ENCODE peak calls at places on chromosome 20, in four cellular contexts. K is Panc1, P is HepG2, N is K562. H is an unnamed sample.

GRCh38 chr20:33387177-33387576 is 14.1 kb downstream of the CDK5RAP1 start:
- DNase-seq in P (no peak), N (no peak), K (no peak), H (no peak)

GRCh38 chr20:47487175-47487917 is 14.3 kb upstream of the NCOA3 start:
- DNase-seq in K (no peak), P (no peak), N (peak; percentile 33), H (no peak)

GRCh38 chr20:24610341-24611115 is 141.1 kb downstream of the SYNDIG1 start:
- DNase-seq in P (no peak), K (no peak), N (no peak), H (no peak)

GRCh38 chr20:17843246-17844132 is 125.1 kb downstream of the SNX5 start:
- DNase-seq in K (peak; percentile 69), N (no peak), P (no peak), H (peak; percentile 88)

GRCh38 chr20:52291109-52291508 is 99.5 kb upstream of the ZFP64 start:
- DNase-seq in P (no peak), K (no peak), N (no peak), H (no peak)

GRCh38 chr20:14093652-14094051 is 98.3 kb downstream of the MACROD2 start:
- DNase-seq in P (no peak), N (no peak), K (no peak), H (no peak)

GRCh38 chr20:44734938-44735337 is 10.7 kb upstream of the KCNK15 start:
- DNase-seq in P (no peak), K (no peak), N (peak; percentile 33), H (no peak)

GRCh38 chr20:33696448-33696847 is 10.3 kb upstream of the E2F1 start:
- DNase-seq in K (no peak), P (no peak), N (no peak), H (no peak)

GRCh38 chr20:4973330-4974097 is 27.8 kb downstream of the SLC23A2 start:
- DNase-seq in P (peak; percentile 99), N (no peak), K (peak; percentile 74), H (no peak)

GRCh38 chr20:38559764-38560163 is 21.2 kb upstream of the ADIG start:
- DNase-seq in N (no peak), P (no peak), K (no peak), H (no peak)

GRCh38 chr20:47181056-47181862 is 175.2 kb downstream of the ZMYND8 start:
- DNase-seq in P (peak; percentile 92), N (peak; percentile 61), K (no peak), H (peak; percentile 54)

GRCh38 chr20:34921436-34921835 is 34.2 kb downstream of the GSS start:
- DNase-seq in K (no peak), N (no peak), P (no peak), H (no peak)

GRCh38 chr20:51220293-51220706 is 197.4 kb upstream of the KCNG1 start:
- DNase-seq in P (peak; percentile 23), N (peak; percentile 77), K (no peak), H (no peak)

GRCh38 chr20:56414842-56415765 is 3.0 kb downstream of the CASS4 start:
- DNase-seq in N (peak; percentile 54), P (no peak), K (no peak), H (no peak)

GRCh38 chr20:17895641-17896246 is 72.8 kb downstream of the SNX5 start:
- DNase-seq in K (no peak), P (no peak), N (peak; percentile 18), H (no peak)

GRCh38 chr20:51900443-51900842 is 98.1 kb upstream of the SALL4 start:
- DNase-seq in P (no peak), N (no peak), K (no peak), H (no peak)

GRCh38 chr20:51600950-51601349 is 58.4 kb upstream of the NFATC2 start:
- DNase-seq in P (no peak), K (no peak), N (no peak), H (no peak)

GRCh38 chr20:51510961-51511360 is 31.6 kb downstream of the NFATC2 start:
- DNase-seq in P (no peak), N (no peak), K (no peak), H (no peak)

GRCh38 chr20:61516398-61517208 is 264.5 kb downstream of the CDH4 start:
- DNase-seq in N (no peak), K (no peak), P (no peak), H (no peak)

GRCh38 chr20:11103866-11104265 is 430.1 kb upstream of the JAG1 start:
- DNase-seq in K (no peak), P (no peak), N (no peak), H (no peak)

DNA sequence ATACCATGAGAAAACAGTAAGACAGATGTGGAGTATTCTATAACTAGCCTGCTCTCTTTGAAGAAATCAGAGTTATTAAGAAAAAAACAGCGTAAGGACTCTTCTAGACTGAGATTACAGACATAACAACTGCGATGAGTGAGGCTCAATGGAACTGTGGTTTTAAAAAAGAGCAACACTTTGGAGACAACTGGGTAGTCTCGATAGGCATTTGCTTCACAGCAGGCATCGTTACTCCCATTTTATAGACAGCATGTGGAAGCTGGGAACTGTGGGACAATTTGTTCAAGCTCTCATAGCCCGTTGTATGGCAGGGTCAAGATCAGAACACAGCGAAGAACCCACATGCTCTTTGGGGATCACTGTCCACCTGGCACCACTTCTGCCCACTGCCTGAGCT is 4.6 kb downstream of the FKBP1A start:
- DNase-seq in N (no peak), P (no peak), K (no peak), H (no peak)
- TF ChIP-seq TCF7L2 in N (no peak), P (no peak), K (no peak), H (no peak)

GRCh38 chr20:1809121-1809520 is 86.1 kb upstream of the SIRPA start:
- DNase-seq in N (no peak), P (peak; percentile 32), K (no peak), H (no peak)
- TF ChIP-seq TCF7L2 in N (no peak), P (no peak), K (no peak), H (no peak)

GRCh38 chr20:37102571-37102970 is 6.8 kb upstream of the RBL1 start:
- DNase-seq in P (no peak), N (no peak), K (no peak), H (no peak)
- TF ChIP-seq TCF7L2 in P (no peak), N (no peak), K (no peak), H (no peak)

GRCh38 chr20:1166963-1167720 is 17.6 kb downstream of the TMEM74B start:
- DNase-seq in K (no peak), N (no peak), P (no peak), H (no peak)
- TF ChIP-seq TCF7L2 in K (no peak), N (no peak), P (no peak), H (no peak)

DNA sequence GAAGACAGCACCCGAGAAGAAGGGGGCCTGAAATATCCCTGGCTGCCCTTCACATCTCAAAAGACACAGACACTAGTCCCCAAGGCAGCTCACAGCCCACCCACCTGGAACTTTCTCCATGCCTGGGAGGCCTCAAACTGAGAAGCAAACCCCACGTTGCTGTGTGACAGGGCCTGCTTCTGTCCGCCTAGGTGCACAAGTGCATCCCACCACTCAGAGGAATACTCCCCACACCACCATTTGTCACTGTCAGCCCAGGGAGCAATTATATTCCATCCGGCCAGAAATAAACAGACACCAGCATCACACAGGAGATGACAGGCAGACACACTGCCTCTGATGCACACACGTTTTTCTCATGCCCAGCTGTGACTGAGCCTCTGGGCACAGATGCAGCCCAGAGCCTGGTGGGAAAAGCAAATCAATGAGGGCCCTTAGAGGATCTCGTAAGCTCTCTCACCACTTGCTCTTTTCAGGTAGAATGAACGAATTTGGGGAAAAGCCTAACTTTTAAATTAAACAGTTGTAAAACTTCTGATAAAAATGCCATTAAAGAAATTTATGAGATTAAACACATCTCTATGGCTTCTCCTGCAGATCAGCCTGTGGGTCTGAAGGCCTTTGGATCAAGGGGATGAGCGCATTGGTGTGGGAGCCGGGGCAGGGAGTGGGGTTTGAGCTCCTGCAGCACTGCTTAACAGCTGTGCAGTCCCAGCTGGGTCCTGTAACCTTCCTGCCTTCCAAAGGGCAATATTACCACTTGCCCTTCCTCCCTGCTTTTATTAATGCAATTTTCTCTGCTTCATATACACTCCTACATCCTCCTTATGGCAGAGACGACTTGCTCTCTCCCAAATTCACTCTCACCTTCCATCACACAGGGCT is 624.4 kb downstream of the PTPRT start:
- DNase-seq in N (no peak), K (no peak), P (no peak), H (no peak)
- TF ChIP-seq TCF7L2 in N (no peak), K (no peak), P (no peak), H (no peak)

GRCh38 chr20:18973499-18974173 is 160.1 kb downstream of the SCP2D1 start:
- DNase-seq in P (no peak), N (no peak), K (no peak), H (no peak)
- TF ChIP-seq TCF7L2 in P (no peak), N (no peak), K (no peak), H (no peak)

H was measured in HCT116.